ENCODE peak calls at places on chromosomes 1 and 21, in nine cellular contexts. One of them, this sample, is unnamed.

GRCh38 chr1:22231995-22232690 is 89.2 kb upstream of the WNT4 start:
- DNase-seq in CD8-positive, alpha-beta T cell: no peak
- DNase-seq in AG09309: no peak
- DNase-seq in thoracic aorta: no peak
- DNase-seq in lower leg skin: no peak
- DNase-seq in osteocyte: no peak
- DNase-seq in heart right ventricle: no peak
- DNase-seq in progenitor cell of endocrine pancreas: no peak
- DNase-seq in heart left ventricle: no peak
- DNase-seq in this sample: no peak

GRCh38 chr1:19974822-19975416 is 4.5 kb downstream of the PLA2G2A start:
- DNase-seq in CD8-positive, alpha-beta T cell: no peak
- DNase-seq in AG09309: peak
- DNase-seq in thoracic aorta: no peak
- DNase-seq in lower leg skin: no peak
- DNase-seq in osteocyte: no peak
- DNase-seq in heart right ventricle: peak
- DNase-seq in progenitor cell of endocrine pancreas: no peak
- DNase-seq in heart left ventricle: peak
- DNase-seq in this sample: no peak

GRCh38 chr21:39676054-39676771 is 63.5 kb downstream of the B3GALT5 start:
- DNase-seq in CD8-positive, alpha-beta T cell: no peak
- DNase-seq in AG09309: no peak
- DNase-seq in thoracic aorta: no peak
- DNase-seq in lower leg skin: peak
- DNase-seq in osteocyte: peak
- DNase-seq in heart right ventricle: peak
- DNase-seq in progenitor cell of endocrine pancreas: no peak
- DNase-seq in heart left ventricle: peak
- DNase-seq in this sample: no peak

GRCh38 chr21:16534408-16535099 is 804.8 kb downstream of the USP25 start:
- DNase-seq in CD8-positive, alpha-beta T cell: no peak
- DNase-seq in AG09309: peak
- DNase-seq in thoracic aorta: no peak
- DNase-seq in lower leg skin: peak
- DNase-seq in osteocyte: no peak
- DNase-seq in heart right ventricle: peak
- DNase-seq in progenitor cell of endocrine pancreas: no peak
- DNase-seq in heart left ventricle: peak
- DNase-seq in this sample: no peak

GRCh38 chr1:176515310-176515709 is 52.3 kb downstream of the PAPPA2 start:
- DNase-seq in CD8-positive, alpha-beta T cell: no peak
- DNase-seq in AG09309: peak
- DNase-seq in thoracic aorta: no peak
- DNase-seq in lower leg skin: no peak
- DNase-seq in osteocyte: no peak
- DNase-seq in heart right ventricle: no peak
- DNase-seq in progenitor cell of endocrine pancreas: no peak
- DNase-seq in heart left ventricle: no peak
- DNase-seq in this sample: no peak

GRCh38 chr1:229563701-229564100 is 5.2 kb upstream of the ABCB10 start:
- DNase-seq in CD8-positive, alpha-beta T cell: no peak
- DNase-seq in AG09309: no peak
- DNase-seq in thoracic aorta: no peak
- DNase-seq in lower leg skin: no peak
- DNase-seq in osteocyte: no peak
- DNase-seq in heart right ventricle: peak
- DNase-seq in progenitor cell of endocrine pancreas: no peak
- DNase-seq in heart left ventricle: peak
- DNase-seq in this sample: no peak

GRCh38 chr1:26132128-26132824 is 20.7 kb downstream of the PDIK1L start:
- DNase-seq in CD8-positive, alpha-beta T cell: no peak
- DNase-seq in AG09309: no peak
- DNase-seq in thoracic aorta: no peak
- DNase-seq in lower leg skin: no peak
- DNase-seq in osteocyte: peak
- DNase-seq in heart right ventricle: no peak
- DNase-seq in progenitor cell of endocrine pancreas: no peak
- DNase-seq in heart left ventricle: no peak
- DNase-seq in this sample: no peak

GRCh38 chr1:33334081-33334552 is 13.2 kb upstream of the A3GALT2 start:
- DNase-seq in CD8-positive, alpha-beta T cell: no peak
- DNase-seq in AG09309: no peak
- DNase-seq in thoracic aorta: peak
- DNase-seq in lower leg skin: peak
- DNase-seq in osteocyte: no peak
- DNase-seq in heart right ventricle: peak
- DNase-seq in progenitor cell of endocrine pancreas: no peak
- DNase-seq in heart left ventricle: peak
- DNase-seq in this sample: no peak

GRCh38 chr1:178417858-178418257 is 78.9 kb downstream of the CLEC20A start:
- DNase-seq in CD8-positive, alpha-beta T cell: no peak
- DNase-seq in AG09309: peak
- DNase-seq in thoracic aorta: no peak
- DNase-seq in lower leg skin: no peak
- DNase-seq in osteocyte: no peak
- DNase-seq in heart right ventricle: no peak
- DNase-seq in progenitor cell of endocrine pancreas: no peak
- DNase-seq in heart left ventricle: no peak
- DNase-seq in this sample: no peak

GRCh38 chr1:9449976-9450696 is 89.1 kb upstream of the SLC25A33 start:
- DNase-seq in CD8-positive, alpha-beta T cell: no peak
- DNase-seq in AG09309: no peak
- DNase-seq in thoracic aorta: no peak
- DNase-seq in lower leg skin: no peak
- DNase-seq in osteocyte: no peak
- DNase-seq in heart right ventricle: no peak
- DNase-seq in progenitor cell of endocrine pancreas: no peak
- DNase-seq in heart left ventricle: no peak
- DNase-seq in this sample: no peak

GRCh38 chr1:214957330-214958137 is 125.0 kb upstream of the KCNK2 start:
- DNase-seq in CD8-positive, alpha-beta T cell: no peak
- DNase-seq in AG09309: peak
- DNase-seq in thoracic aorta: no peak
- DNase-seq in lower leg skin: no peak
- DNase-seq in osteocyte: no peak
- DNase-seq in heart right ventricle: no peak
- DNase-seq in progenitor cell of endocrine pancreas: no peak
- DNase-seq in heart left ventricle: no peak
- DNase-seq in this sample: no peak

GRCh38 chr1:212415107-212415841 is 588 bp upstream of the PACC1 start:
- DNase-seq in CD8-positive, alpha-beta T cell: no peak
- DNase-seq in AG09309: no peak
- DNase-seq in thoracic aorta: no peak
- DNase-seq in lower leg skin: no peak
- DNase-seq in osteocyte: no peak
- DNase-seq in heart right ventricle: no peak
- DNase-seq in progenitor cell of endocrine pancreas: no peak
- DNase-seq in heart left ventricle: no peak
- DNase-seq in this sample: no peak

GRCh38 chr21:24594082-24594481 is 1013.2 kb downstream of the MRPL39 start:
- DNase-seq in CD8-positive, alpha-beta T cell: no peak
- DNase-seq in AG09309: no peak
- DNase-seq in thoracic aorta: no peak
- DNase-seq in lower leg skin: no peak
- DNase-seq in osteocyte: no peak
- DNase-seq in heart right ventricle: no peak
- DNase-seq in progenitor cell of endocrine pancreas: no peak
- DNase-seq in heart left ventricle: no peak
- DNase-seq in this sample: no peak

GRCh38 chr1:19606817-19607706 is 37.0 kb upstream of the NBL1 start:
- DNase-seq in CD8-positive, alpha-beta T cell: no peak
- DNase-seq in AG09309: no peak
- DNase-seq in thoracic aorta: no peak
- DNase-seq in lower leg skin: peak
- DNase-seq in osteocyte: no peak
- DNase-seq in heart right ventricle: no peak
- DNase-seq in progenitor cell of endocrine pancreas: no peak
- DNase-seq in heart left ventricle: no peak
- DNase-seq in this sample: no peak

GRCh38 chr1:16915627-16915973 is 6.1 kb upstream of the CROCC start:
- DNase-seq in CD8-positive, alpha-beta T cell: no peak
- DNase-seq in AG09309: no peak
- DNase-seq in thoracic aorta: no peak
- DNase-seq in lower leg skin: no peak
- DNase-seq in osteocyte: no peak
- DNase-seq in heart right ventricle: no peak
- DNase-seq in progenitor cell of endocrine pancreas: no peak
- DNase-seq in heart left ventricle: no peak
- DNase-seq in this sample: no peak
- TF ChIP-seq CTCF in CD8-positive, alpha-beta T cell: no peak
- TF ChIP-seq CTCF in AG09309: peak
- TF ChIP-seq CTCF in thoracic aorta: no peak
- TF ChIP-seq CTCF in lower leg skin: no peak
- TF ChIP-seq CTCF in osteocyte: no peak
- TF ChIP-seq CTCF in heart right ventricle: no peak
- TF ChIP-seq CTCF in progenitor cell of endocrine pancreas: no peak
- TF ChIP-seq CTCF in heart left ventricle: no peak
- TF ChIP-seq CTCF in this sample: no peak

GRCh38 chr1:184910596-184910995 is 63.7 kb downstream of the NIBAN1 start:
- DNase-seq in CD8-positive, alpha-beta T cell: no peak
- DNase-seq in AG09309: peak
- DNase-seq in thoracic aorta: peak
- DNase-seq in lower leg skin: peak
- DNase-seq in osteocyte: no peak
- DNase-seq in heart right ventricle: no peak
- DNase-seq in progenitor cell of endocrine pancreas: no peak
- DNase-seq in heart left ventricle: peak
- DNase-seq in this sample: no peak

GRCh38 chr1:184910005-184910404 is 64.3 kb downstream of the NIBAN1 start:
- DNase-seq in CD8-positive, alpha-beta T cell: no peak
- DNase-seq in AG09309: no peak
- DNase-seq in thoracic aorta: no peak
- DNase-seq in lower leg skin: no peak
- DNase-seq in osteocyte: no peak
- DNase-seq in heart right ventricle: no peak
- DNase-seq in progenitor cell of endocrine pancreas: no peak
- DNase-seq in heart left ventricle: no peak
- DNase-seq in this sample: no peak

GRCh38 chr1:184911103-184911502 is 63.2 kb downstream of the NIBAN1 start:
- DNase-seq in CD8-positive, alpha-beta T cell: no peak
- DNase-seq in AG09309: no peak
- DNase-seq in thoracic aorta: no peak
- DNase-seq in lower leg skin: no peak
- DNase-seq in osteocyte: no peak
- DNase-seq in heart right ventricle: no peak
- DNase-seq in progenitor cell of endocrine pancreas: no peak
- DNase-seq in heart left ventricle: no peak
- DNase-seq in this sample: no peak

GRCh38 chr1:184912392-184912791 is 61.9 kb downstream of the NIBAN1 start:
- DNase-seq in CD8-positive, alpha-beta T cell: no peak
- DNase-seq in AG09309: no peak
- DNase-seq in thoracic aorta: no peak
- DNase-seq in lower leg skin: no peak
- DNase-seq in osteocyte: no peak
- DNase-seq in heart right ventricle: no peak
- DNase-seq in progenitor cell of endocrine pancreas: no peak
- DNase-seq in heart left ventricle: no peak
- DNase-seq in this sample: no peak

GRCh38 chr1:184911830-184912229 is 62.5 kb downstream of the NIBAN1 start:
- DNase-seq in CD8-positive, alpha-beta T cell: no peak
- DNase-seq in AG09309: no peak
- DNase-seq in thoracic aorta: no peak
- DNase-seq in lower leg skin: no peak
- DNase-seq in osteocyte: no peak
- DNase-seq in heart right ventricle: no peak
- DNase-seq in progenitor cell of endocrine pancreas: no peak
- DNase-seq in heart left ventricle: no peak
- DNase-seq in this sample: no peak
- TF ChIP-seq CTCF in CD8-positive, alpha-beta T cell: no peak
- TF ChIP-seq CTCF in AG09309: no peak
- TF ChIP-seq CTCF in thoracic aorta: no peak
- TF ChIP-seq CTCF in lower leg skin: no peak
- TF ChIP-seq CTCF in osteocyte: no peak
- TF ChIP-seq CTCF in heart right ventricle: no peak
- TF ChIP-seq CTCF in progenitor cell of endocrine pancreas: no peak
- TF ChIP-seq CTCF in heart left ventricle: no peak
- TF ChIP-seq CTCF in this sample: no peak

DNA sequence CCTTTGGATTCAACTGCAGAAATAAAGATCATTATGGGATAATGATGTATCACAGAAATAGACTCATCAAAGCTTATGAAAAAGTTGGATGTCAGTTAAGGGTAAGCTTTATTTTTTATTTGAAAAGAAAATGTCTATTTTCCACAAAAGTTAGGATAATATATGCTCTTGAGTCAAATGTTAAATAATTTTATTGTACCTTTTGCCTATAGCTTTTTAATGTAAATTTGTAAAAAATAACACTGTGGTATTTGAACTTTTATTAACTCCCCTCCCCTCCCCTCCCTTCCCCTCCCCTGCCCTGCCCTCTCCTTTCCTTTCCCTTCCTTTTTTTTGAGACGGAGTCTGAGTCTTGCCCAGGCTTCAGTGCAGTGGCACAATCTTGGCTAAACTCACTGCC is 24.9 kb downstream of the MORC3 start:
- DNase-seq in CD8-positive, alpha-beta T cell: no peak
- DNase-seq in AG09309: no peak
- DNase-seq in thoracic aorta: no peak
- DNase-seq in lower leg skin: no peak
- DNase-seq in osteocyte: no peak
- DNase-seq in heart right ventricle: no peak
- DNase-seq in progenitor cell of endocrine pancreas: no peak
- DNase-seq in heart left ventricle: no peak
- DNase-seq in this sample: no peak
- TF ChIP-seq CTCF in CD8-positive, alpha-beta T cell: no peak
- TF ChIP-seq CTCF in AG09309: no peak
- TF ChIP-seq CTCF in thoracic aorta: no peak
- TF ChIP-seq CTCF in lower leg skin: no peak
- TF ChIP-seq CTCF in osteocyte: no peak
- TF ChIP-seq CTCF in heart right ventricle: no peak
- TF ChIP-seq CTCF in progenitor cell of endocrine pancreas: no peak
- TF ChIP-seq CTCF in heart left ventricle: no peak
- TF ChIP-seq CTCF in this sample: no peak

GRCh38 chr1:154418062-154418897 is 13.1 kb downstream of the IL6R start:
- DNase-seq in CD8-positive, alpha-beta T cell: no peak
- DNase-seq in AG09309: no peak
- DNase-seq in thoracic aorta: no peak
- DNase-seq in lower leg skin: no peak
- DNase-seq in osteocyte: no peak
- DNase-seq in heart right ventricle: no peak
- DNase-seq in progenitor cell of endocrine pancreas: no peak
- DNase-seq in heart left ventricle: peak
- DNase-seq in this sample: no peak

GRCh38 chr1:154420172-154420571 is 15.0 kb downstream of the IL6R start:
- DNase-seq in CD8-positive, alpha-beta T cell: no peak
- DNase-seq in AG09309: no peak
- DNase-seq in thoracic aorta: peak
- DNase-seq in lower leg skin: peak
- DNase-seq in osteocyte: peak
- DNase-seq in heart right ventricle: peak
- DNase-seq in progenitor cell of endocrine pancreas: no peak
- DNase-seq in heart left ventricle: peak
- DNase-seq in this sample: peak

GRCh38 chr1:154420961-154421924 is 16.1 kb downstream of the IL6R start:
- DNase-seq in CD8-positive, alpha-beta T cell: no peak
- DNase-seq in AG09309: no peak
- DNase-seq in thoracic aorta: no peak
- DNase-seq in lower leg skin: no peak
- DNase-seq in osteocyte: no peak
- DNase-seq in heart right ventricle: no peak
- DNase-seq in progenitor cell of endocrine pancreas: no peak
- DNase-seq in heart left ventricle: no peak
- DNase-seq in this sample: no peak

GRCh38 chr1:154418898-154419619 is 13.9 kb downstream of the IL6R start:
- DNase-seq in CD8-positive, alpha-beta T cell: no peak
- DNase-seq in AG09309: no peak
- DNase-seq in thoracic aorta: no peak
- DNase-seq in lower leg skin: no peak
- DNase-seq in osteocyte: no peak
- DNase-seq in heart right ventricle: no peak
- DNase-seq in progenitor cell of endocrine pancreas: no peak
- DNase-seq in heart left ventricle: no peak
- DNase-seq in this sample: peak

GRCh38 chr1:154419620-154420020 is 14.5 kb downstream of the IL6R start:
- DNase-seq in CD8-positive, alpha-beta T cell: no peak
- DNase-seq in AG09309: peak
- DNase-seq in thoracic aorta: peak
- DNase-seq in lower leg skin: peak
- DNase-seq in osteocyte: peak
- DNase-seq in heart right ventricle: peak
- DNase-seq in progenitor cell of endocrine pancreas: no peak
- DNase-seq in heart left ventricle: peak
- DNase-seq in this sample: peak
- TF ChIP-seq CTCF in CD8-positive, alpha-beta T cell: no peak
- TF ChIP-seq CTCF in AG09309: no peak
- TF ChIP-seq CTCF in thoracic aorta: no peak
- TF ChIP-seq CTCF in lower leg skin: no peak
- TF ChIP-seq CTCF in osteocyte: no peak
- TF ChIP-seq CTCF in heart right ventricle: no peak
- TF ChIP-seq CTCF in progenitor cell of endocrine pancreas: no peak
- TF ChIP-seq CTCF in heart left ventricle: no peak
- TF ChIP-seq CTCF in this sample: no peak